ENCODE peak calls at places on chromosome 4, in ten cellular contexts. Y is Daoy; V is WTC11; F is glutamatergic neuron; H is ecto neural progenitor cell; M is effector CD4-positive, alpha-beta T cell; R is aorta; O is stimulated activated CD8-positive, alpha-beta memory T cell treated with anti-CD3 and anti-CD28 coated beads, Interleukin-7, amount 100 ng/mL, for 48 hours; S is SHP77; Z is skeletal muscle cell. N is an unnamed sample.

GRCh38 chr4:169137555-169137920 is 127.5 kb upstream of the CBR4 start:
- DNase-seq in H (no peak), Y (no peak), S (no peak), R (no peak), V (no peak), M (no peak), F (no peak), O (no peak), Z (no peak), N (no peak)

GRCh38 chr4:17550549-17550948 is 26.4 kb upstream of the LAP3 start:
- DNase-seq in R (no peak), O (no peak), Z (no peak), F (no peak), Y (no peak), H (no peak), S (no peak), V (no peak), M (no peak), N (no peak)

GRCh38 chr4:87680271-87680670 is 30.2 kb downstream of the DMP1 start:
- DNase-seq in O (no peak), S (no peak), H (no peak), V (no peak), F (no peak), R (no peak), Z (no peak), Y (no peak), M (no peak), N (no peak)

GRCh38 chr4:143336828-143337599 is at the start of gene GAB1:
- DNase-seq in O (peak), S (peak), F (peak), H (peak), M (no peak), R (peak), Y (peak), Z (peak), V (peak), N (peak)

GRCh38 chr4:63430105-63430504 is 979.1 kb downstream of the TECRL start:
- DNase-seq in O (no peak), Z (no peak), H (no peak), S (no peak), F (no peak), V (no peak), R (no peak), Y (no peak), M (no peak), N (no peak)

GRCh38 chr4:154807042-154807630 is 26.1 kb downstream of the RBM46 start:
- DNase-seq in H (no peak), Z (peak), F (no peak), M (no peak), R (no peak), S (no peak), O (no peak), V (no peak), Y (no peak), N (peak)

GRCh38 chr4:6492861-6493667 is 20.6 kb upstream of the PPP2R2C start:
- DNase-seq in M (no peak), Z (no peak), H (peak), R (no peak), Y (no peak), F (no peak), S (no peak), O (no peak), V (no peak), N (no peak)

GRCh38 chr4:52751349-52751911 is at the start of gene ERVMER34-1:
- DNase-seq in O (no peak), F (peak), S (no peak), H (peak), R (peak), M (no peak), Y (no peak), V (peak), Z (no peak), N (peak)

GRCh38 chr4:102614801-102615200 is 113.6 kb downstream of the NFKB1 start:
- DNase-seq in R (no peak), M (no peak), S (no peak), Z (no peak), H (no peak), Y (no peak), F (no peak), O (no peak), V (no peak), N (no peak)

N was measured in GM23248.